ENCODE peak calls at places on chromosomes 12 and 14, in ten cellular contexts. Y is AG10803; J is astrocyte of the spinal cord; P is CD8-positive, alpha-beta memory T cell; L is CD8-positive, alpha-beta T cell; B is ovary; I is stomach; W is OCI-LY7; K is H7; H is body of pancreas. O is an unnamed sample.

GRCh38 chr12:122870867-122871664 is 24.9 kb downstream of the VPS37B start:
- DNase-seq in Y (peak; percentile 61), J (peak; percentile 75), P (no peak), L (no peak), B (no peak), I (peak; percentile 73), W (no peak), K (no peak), H (peak; percentile 51), O (peak; percentile 20)

GRCh38 chr12:66321433-66321832 is 19.1 kb downstream of the HELB start:
- DNase-seq in Y (no peak), J (no peak), P (no peak), L (no peak), B (no peak), I (no peak), W (no peak), K (no peak), H (no peak), O (no peak)

GRCh38 chr12:69266045-69266635 is 26.8 kb downstream of the CPSF6 start:
- DNase-seq in Y (peak; percentile 20), J (peak; percentile 51), P (no peak), L (no peak), B (no peak), I (no peak), W (no peak), K (no peak), H (no peak), O (no peak)

GRCh38 chr12:3102721-3103410 is 25.7 kb downstream of the TSPAN9 start:
- DNase-seq in Y (no peak), J (no peak), P (no peak), L (no peak), B (no peak), I (no peak), W (no peak), K (no peak), H (no peak), O (peak; percentile 77)

GRCh38 chr12:53980448-53981388 is 4.2 kb upstream of the HOXC10 start:
- DNase-seq in Y (no peak), J (no peak), P (no peak), L (no peak), B (no peak), I (no peak), W (no peak), K (no peak), H (no peak), O (no peak)

GRCh38 chr12:80681287-80681686 is 26.1 kb upstream of the MYF6 start:
- DNase-seq in Y (no peak), J (no peak), P (no peak), L (no peak), B (no peak), I (no peak), W (no peak), K (no peak), H (no peak), O (no peak)

GRCh38 chr12:25433581-25434325 is 119.3 kb downstream of the LMNTD1 start:
- DNase-seq in Y (no peak), J (peak; percentile 57), P (no peak), L (no peak), B (no peak), I (no peak), W (no peak), K (no peak), H (no peak), O (no peak)

GRCh38 chr12:54054442-54055332 is 1.1 kb downstream of the HOXC4 start:
- DNase-seq in Y (no peak), J (no peak), P (no peak), L (no peak), B (no peak), I (no peak), W (peak; percentile 23), K (peak; percentile 55), H (no peak), O (no peak)

GRCh38 chr14:60310086-60310684 is 61.2 kb downstream of the PPM1A start:
- DNase-seq in Y (no peak), J (no peak), P (no peak), L (no peak), B (no peak), I (no peak), W (no peak), K (no peak), H (no peak), O (no peak)

GRCh38 chr12:632102-632696 is 31.0 kb downstream of the NINJ2 start:
- DNase-seq in Y (peak; percentile 94), J (peak; percentile 98), P (no peak), L (no peak), B (no peak), I (peak; percentile 42), W (no peak), K (peak; percentile 65), H (peak; percentile 34), O (no peak)

GRCh38 chr12:12864243-12864642 is 27.1 kb upstream of the GPRC5A start:
- DNase-seq in Y (no peak), J (no peak), P (no peak), L (no peak), B (no peak), I (no peak), W (no peak), K (no peak), H (no peak), O (no peak)

DNA sequence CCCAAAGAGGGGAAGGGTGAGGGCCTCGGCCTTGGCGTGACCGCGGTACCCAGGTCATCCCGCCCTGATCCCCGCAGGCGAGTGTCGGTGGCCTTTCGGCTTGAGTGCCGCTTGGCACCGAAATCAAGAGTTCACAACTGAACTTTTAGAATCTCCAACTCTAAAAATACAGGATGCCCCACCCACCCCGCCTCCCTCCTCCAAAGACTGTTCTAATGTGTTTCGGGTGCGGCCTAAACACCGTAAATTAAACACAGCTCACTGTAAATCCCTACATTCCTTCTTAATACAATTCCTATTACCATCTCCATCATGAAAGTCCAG is 11.4 kb downstream of the SCNN1A start:
- DNase-seq in Y (no peak), J (no peak), P (no peak), L (peak; percentile 24), B (no peak), I (no peak), W (no peak), K (no peak), H (no peak), O (peak; percentile 75)
- H3K4me3 ChIP-seq in Y (peak overlapping the region; percentile 76), J (no peak overlapping the region), P (peak overlapping the region; percentile 72), L (peak overlapping the region; percentile 94), B (peak overlapping the region; percentile 52), I (peak overlapping the region; percentile 59), W (no peak overlapping the region), K (peak overlapping the region; percentile 57), H (no peak overlapping the region), O (peak overlapping the region; percentile 54)

GRCh38 chr14:100674897-100675618 is 51.6 kb upstream of the DLK1 start:
- DNase-seq in Y (no peak), J (no peak), P (no peak), L (no peak), B (no peak), I (no peak), W (no peak), K (no peak), H (no peak), O (no peak)

GRCh38 chr14:100671906-100672305 is 54.8 kb upstream of the DLK1 start:
- DNase-seq in Y (no peak), J (no peak), P (no peak), L (no peak), B (peak; percentile 27), I (no peak), W (no peak), K (no peak), H (no peak), O (no peak)

GRCh38 chr14:100674428-100674827 is 52.3 kb upstream of the DLK1 start:
- DNase-seq in Y (no peak), J (no peak), P (no peak), L (no peak), B (no peak), I (no peak), W (no peak), K (peak; percentile 77), H (no peak), O (no peak)

GRCh38 chr14:100673085-100673806 is 53.4 kb upstream of the DLK1 start:
- DNase-seq in Y (no peak), J (no peak), P (no peak), L (no peak), B (no peak), I (peak; percentile 81), W (no peak), K (peak; percentile 91), H (peak; percentile 80), O (no peak)

DNA sequence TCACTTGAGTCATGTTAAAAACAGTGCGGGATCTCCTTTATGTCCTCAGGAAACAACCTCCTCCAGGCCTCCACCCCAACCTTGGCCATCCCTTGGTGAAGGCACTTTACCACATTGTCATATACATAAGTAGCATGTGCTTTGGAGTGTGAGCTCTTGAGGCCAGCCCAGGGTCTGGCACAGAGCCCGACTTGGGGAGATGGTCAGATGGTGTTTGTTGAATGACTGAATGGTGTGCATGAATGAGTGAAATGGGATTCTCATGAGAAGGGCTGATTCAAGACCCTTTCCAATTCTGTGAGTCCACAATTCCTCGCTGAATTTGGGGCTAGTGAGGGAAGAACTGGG is 52.9 kb upstream of the DLK1 start:
- DNase-seq in Y (no peak), J (no peak), P (no peak), L (no peak), B (no peak), I (no peak), W (no peak), K (no peak), H (no peak), O (no peak)
- H3K4me3 ChIP-seq in Y (no peak overlapping the region), J (no peak overlapping the region), P (no peak overlapping the region), L (no peak overlapping the region), B (no peak overlapping the region), I (no peak overlapping the region), W (no peak overlapping the region), K (no peak overlapping the region), H (no peak overlapping the region), O (no peak overlapping the region)

DNA sequence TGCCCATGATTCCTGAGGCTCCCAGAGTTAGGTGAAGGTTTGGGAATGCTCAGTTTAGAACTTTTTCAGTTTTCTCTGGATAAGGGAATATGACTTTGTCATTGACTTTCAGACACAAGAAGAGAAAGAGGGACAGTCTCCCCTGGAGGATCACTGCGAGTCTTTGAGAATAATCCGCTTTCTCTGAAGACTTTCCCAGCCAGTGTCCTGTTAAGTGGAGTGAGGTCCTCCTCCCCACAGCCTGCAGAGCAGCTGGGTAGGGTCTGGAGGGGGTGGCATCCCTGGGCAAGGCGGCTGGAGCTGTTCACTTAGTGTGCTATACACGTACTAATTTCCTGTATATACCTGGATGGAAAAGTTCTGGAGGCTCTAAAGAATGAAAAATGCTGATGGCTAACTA is 8.5 kb upstream of the RAB35 start:
- DNase-seq in Y (no peak), J (no peak), P (no peak), L (no peak), B (no peak), I (no peak), W (no peak), K (no peak), H (no peak), O (no peak)
- H3K4me3 ChIP-seq in Y (no peak overlapping the region), J (no peak overlapping the region), P (no peak overlapping the region), L (no peak overlapping the region), B (no peak overlapping the region), I (no peak overlapping the region), W (no peak overlapping the region), K (no peak overlapping the region), H (no peak overlapping the region), O (no peak overlapping the region)

DNA sequence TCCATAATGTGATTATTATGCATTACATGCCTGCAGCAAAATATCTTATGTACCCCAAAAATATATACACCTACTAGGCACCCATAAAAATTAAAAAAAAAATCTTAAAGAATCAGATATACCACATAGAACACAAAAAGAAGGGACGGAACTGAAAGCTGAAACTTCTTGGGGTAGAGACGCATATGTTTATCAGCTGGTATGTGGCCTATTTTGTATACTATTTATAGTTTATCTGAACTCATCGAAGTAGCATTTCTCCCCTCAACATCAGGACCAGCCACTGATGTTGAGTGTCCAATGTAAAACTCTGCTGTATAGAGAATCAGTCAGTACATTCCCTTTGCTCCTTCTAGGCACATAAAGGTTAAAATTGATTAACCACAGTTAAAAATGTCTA is 22.9 kb upstream of the SOS2 start:
- DNase-seq in Y (no peak), J (no peak), P (no peak), L (no peak), B (no peak), I (no peak), W (no peak), K (no peak), H (no peak), O (no peak)
- H3K4me3 ChIP-seq in Y (no peak overlapping the region), J (no peak overlapping the region), P (no peak overlapping the region), L (no peak overlapping the region), B (no peak overlapping the region), I (no peak overlapping the region), W (no peak overlapping the region), K (no peak overlapping the region), H (no peak overlapping the region), O (no peak overlapping the region)